ENCODE peak calls at places on chromosomes 1 and 21, in nine cellular contexts. One of them, this sample, is unnamed. For H3K27me3, the result is how much of the 10 kb centered on the place peaks cover.

GRCh38 chr1:208211901-208212843 is 32.0 kb downstream of the PLXNA2 start:
- DNase-seq in stomach: no peak
- DNase-seq in body of pancreas: no peak
- DNase-seq in PC-3: no peak
- DNase-seq in hepatocyte: no peak
- DNase-seq in brain microvascular endothelial cell: no peak
- DNase-seq in adrenal gland: peak
- DNase-seq in tibial artery: no peak
- DNase-seq in IMR-90: no peak
- DNase-seq in this sample: peak

GRCh38 chr1:26164036-26164927 is 4.5 kb downstream of the C1orf232 start:
- DNase-seq in IMR-90: no peak
- DNase-seq in PC-3: peak
- DNase-seq in brain microvascular endothelial cell: no peak
- DNase-seq in body of pancreas: peak
- DNase-seq in stomach: peak
- DNase-seq in tibial artery: no peak
- DNase-seq in hepatocyte: peak
- DNase-seq in adrenal gland: no peak
- DNase-seq in this sample: peak

GRCh38 chr1:156246762-156247459 is 945 bp downstream of the PAQR6 start:
- DNase-seq in IMR-90: no peak
- DNase-seq in PC-3: no peak
- DNase-seq in tibial artery: no peak
- DNase-seq in body of pancreas: peak
- DNase-seq in brain microvascular endothelial cell: no peak
- DNase-seq in hepatocyte: no peak
- DNase-seq in stomach: peak
- DNase-seq in adrenal gland: no peak
- DNase-seq in this sample: no peak

GRCh38 chr1:157956754-157957153 is 36.7 kb upstream of the KIRREL1 start:
- DNase-seq in body of pancreas: no peak
- DNase-seq in brain microvascular endothelial cell: no peak
- DNase-seq in hepatocyte: no peak
- DNase-seq in stomach: no peak
- DNase-seq in adrenal gland: no peak
- DNase-seq in IMR-90: no peak
- DNase-seq in PC-3: no peak
- DNase-seq in tibial artery: no peak
- DNase-seq in this sample: no peak

GRCh38 chr1:247487057-247487456 is 29.2 kb upstream of the OR2B11 start:
- DNase-seq in adrenal gland: no peak
- DNase-seq in IMR-90: peak
- DNase-seq in tibial artery: no peak
- DNase-seq in PC-3: peak
- DNase-seq in stomach: no peak
- DNase-seq in body of pancreas: no peak
- DNase-seq in brain microvascular endothelial cell: peak
- DNase-seq in hepatocyte: peak
- DNase-seq in this sample: peak

GRCh38 chr1:185448591-185449186 is 131.6 kb upstream of the IVNS1ABP start:
- DNase-seq in body of pancreas: no peak
- DNase-seq in brain microvascular endothelial cell: no peak
- DNase-seq in IMR-90: peak
- DNase-seq in stomach: no peak
- DNase-seq in PC-3: no peak
- DNase-seq in tibial artery: no peak
- DNase-seq in hepatocyte: no peak
- DNase-seq in adrenal gland: no peak
- DNase-seq in this sample: no peak

GRCh38 chr1:66294692-66295384 is 239.1 kb upstream of the SGIP1 start:
- DNase-seq in hepatocyte: peak
- DNase-seq in PC-3: peak
- DNase-seq in IMR-90: peak
- DNase-seq in adrenal gland: no peak
- DNase-seq in brain microvascular endothelial cell: peak
- DNase-seq in stomach: no peak
- DNase-seq in tibial artery: no peak
- DNase-seq in body of pancreas: no peak
- DNase-seq in this sample: no peak

GRCh38 chr1:41672173-41672572 is 187.7 kb upstream of the EDN2 start:
- DNase-seq in tibial artery: no peak
- DNase-seq in body of pancreas: no peak
- DNase-seq in IMR-90: peak
- DNase-seq in adrenal gland: no peak
- DNase-seq in PC-3: peak
- DNase-seq in hepatocyte: peak
- DNase-seq in brain microvascular endothelial cell: peak
- DNase-seq in stomach: peak
- DNase-seq in this sample: no peak

GRCh38 chr1:36168538-36168937 is 12.6 kb downstream of the MAP7D1 start:
- DNase-seq in body of pancreas: no peak
- DNase-seq in IMR-90: no peak
- DNase-seq in stomach: no peak
- DNase-seq in PC-3: no peak
- DNase-seq in hepatocyte: no peak
- DNase-seq in brain microvascular endothelial cell: no peak
- DNase-seq in adrenal gland: no peak
- DNase-seq in tibial artery: no peak
- DNase-seq in this sample: peak

GRCh38 chr21:25512095-25513086 is 94.9 kb downstream of the MRPL39 start:
- DNase-seq in hepatocyte: no peak
- DNase-seq in adrenal gland: peak
- DNase-seq in PC-3: no peak
- DNase-seq in brain microvascular endothelial cell: no peak
- DNase-seq in tibial artery: peak
- DNase-seq in stomach: no peak
- DNase-seq in body of pancreas: no peak
- DNase-seq in IMR-90: no peak
- DNase-seq in this sample: no peak

GRCh38 chr1:56917356-56917755 is 48.5 kb downstream of the C8B start:
- DNase-seq in stomach: no peak
- DNase-seq in IMR-90: no peak
- DNase-seq in tibial artery: no peak
- DNase-seq in hepatocyte: no peak
- DNase-seq in body of pancreas: no peak
- DNase-seq in brain microvascular endothelial cell: no peak
- DNase-seq in PC-3: no peak
- DNase-seq in adrenal gland: no peak
- DNase-seq in this sample: no peak

GRCh38 chr1:197774691-197775281 is 494 bp downstream of the DENND1B start:
- DNase-seq in hepatocyte: peak
- DNase-seq in adrenal gland: peak
- DNase-seq in stomach: peak
- DNase-seq in body of pancreas: peak
- DNase-seq in tibial artery: peak
- DNase-seq in PC-3: peak
- DNase-seq in brain microvascular endothelial cell: no peak
- DNase-seq in IMR-90: peak
- DNase-seq in this sample: peak

GRCh38 chr1:66137235-66137634 is 344.5 kb downstream of the PDE4B start:
- DNase-seq in stomach: no peak
- DNase-seq in hepatocyte: no peak
- DNase-seq in brain microvascular endothelial cell: no peak
- DNase-seq in PC-3: no peak
- DNase-seq in tibial artery: no peak
- DNase-seq in IMR-90: peak
- DNase-seq in body of pancreas: no peak
- DNase-seq in adrenal gland: no peak
- DNase-seq in this sample: no peak

GRCh38 chr1:214473392-214473791 is 78.0 kb downstream of the PTPN14 start:
- DNase-seq in adrenal gland: no peak
- DNase-seq in body of pancreas: no peak
- DNase-seq in tibial artery: no peak
- DNase-seq in brain microvascular endothelial cell: no peak
- DNase-seq in stomach: no peak
- DNase-seq in hepatocyte: peak
- DNase-seq in PC-3: no peak
- DNase-seq in IMR-90: peak
- DNase-seq in this sample: no peak

GRCh38 chr1:178690496-178690895 is 34.5 kb upstream of the RALGPS2 start:
- DNase-seq in IMR-90: no peak
- DNase-seq in tibial artery: no peak
- DNase-seq in stomach: no peak
- DNase-seq in hepatocyte: no peak
- DNase-seq in adrenal gland: no peak
- DNase-seq in PC-3: no peak
- DNase-seq in body of pancreas: no peak
- DNase-seq in brain microvascular endothelial cell: no peak
- DNase-seq in this sample: no peak

GRCh38 chr1:154418062-154418897 is 13.1 kb downstream of the IL6R start:
- DNase-seq in adrenal gland: peak
- DNase-seq in tibial artery: peak
- DNase-seq in IMR-90: no peak
- DNase-seq in hepatocyte: peak
- DNase-seq in body of pancreas: peak
- DNase-seq in brain microvascular endothelial cell: no peak
- DNase-seq in PC-3: peak
- DNase-seq in stomach: peak
- DNase-seq in this sample: no peak

GRCh38 chr1:151009206-151009587 is 948 bp downstream of the PRUNE1 start:
- DNase-seq in tibial artery: no peak
- DNase-seq in hepatocyte: no peak
- DNase-seq in brain microvascular endothelial cell: peak
- DNase-seq in body of pancreas: no peak
- DNase-seq in PC-3: no peak
- DNase-seq in stomach: no peak
- DNase-seq in adrenal gland: no peak
- DNase-seq in IMR-90: peak
- DNase-seq in this sample: no peak

GRCh38 chr1:248047008-248047407 is 372 bp downstream of the OR2L3 start:
- DNase-seq in IMR-90: no peak
- DNase-seq in tibial artery: no peak
- DNase-seq in adrenal gland: no peak
- DNase-seq in hepatocyte: no peak
- DNase-seq in brain microvascular endothelial cell: no peak
- DNase-seq in stomach: no peak
- DNase-seq in body of pancreas: no peak
- DNase-seq in PC-3: peak
- DNase-seq in this sample: no peak

DNA sequence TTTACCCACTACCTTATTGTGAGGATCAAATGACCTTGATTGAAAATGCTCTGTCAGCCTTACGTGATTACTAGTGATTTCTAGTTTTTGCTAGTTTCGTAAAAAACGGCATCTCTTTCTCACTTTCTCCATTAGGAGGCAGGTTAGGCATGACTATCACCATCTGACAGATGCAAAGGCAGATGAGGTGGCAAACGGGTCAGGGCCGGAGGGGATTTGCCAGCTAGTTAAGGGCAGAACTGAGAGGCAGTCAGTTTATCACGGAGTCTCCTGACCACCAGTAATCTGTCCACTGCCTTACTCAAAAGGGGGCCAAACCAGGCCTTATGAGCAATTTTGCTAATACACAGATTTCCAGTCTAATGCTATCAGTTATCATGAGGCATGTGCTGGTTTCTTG is 159.3 kb downstream of the TSEN15 start:
- DNase-seq in stomach: no peak
- DNase-seq in IMR-90: no peak
- DNase-seq in PC-3: no peak
- DNase-seq in body of pancreas: no peak
- DNase-seq in tibial artery: no peak
- DNase-seq in brain microvascular endothelial cell: no peak
- DNase-seq in adrenal gland: peak
- DNase-seq in hepatocyte: no peak
- DNase-seq in this sample: no peak
- H3K4me3 ChIP-seq in stomach: no peak
- H3K4me3 ChIP-seq in IMR-90: no peak
- H3K4me3 ChIP-seq in PC-3: no peak
- H3K4me3 ChIP-seq in body of pancreas: no peak
- H3K4me3 ChIP-seq in tibial artery: no peak
- H3K4me3 ChIP-seq in brain microvascular endothelial cell: no peak
- H3K4me3 ChIP-seq in adrenal gland: no peak
- H3K4me3 ChIP-seq in hepatocyte: no peak
- H3K4me3 ChIP-seq in this sample: no peak

GRCh38 chr1:4820543-4820942 is 166.1 kb downstream of the AJAP1 start:
- DNase-seq in IMR-90: no peak
- DNase-seq in body of pancreas: no peak
- DNase-seq in brain microvascular endothelial cell: no peak
- DNase-seq in stomach: no peak
- DNase-seq in tibial artery: no peak
- DNase-seq in hepatocyte: no peak
- DNase-seq in PC-3: no peak
- DNase-seq in adrenal gland: no peak
- DNase-seq in this sample: no peak

GRCh38 chr1:4830756-4831155 is 176.3 kb downstream of the AJAP1 start:
- DNase-seq in IMR-90: no peak
- DNase-seq in adrenal gland: no peak
- DNase-seq in body of pancreas: no peak
- DNase-seq in hepatocyte: no peak
- DNase-seq in brain microvascular endothelial cell: no peak
- DNase-seq in tibial artery: no peak
- DNase-seq in PC-3: no peak
- DNase-seq in stomach: no peak
- DNase-seq in this sample: no peak

GRCh38 chr1:4825841-4826450 is 171.5 kb downstream of the AJAP1 start:
- DNase-seq in brain microvascular endothelial cell: peak
- DNase-seq in stomach: no peak
- DNase-seq in tibial artery: no peak
- DNase-seq in body of pancreas: no peak
- DNase-seq in PC-3: peak
- DNase-seq in adrenal gland: no peak
- DNase-seq in hepatocyte: peak
- DNase-seq in IMR-90: no peak
- DNase-seq in this sample: no peak
- TF ChIP-seq CTCF in brain microvascular endothelial cell: peak
- TF ChIP-seq CTCF in stomach: no peak
- TF ChIP-seq CTCF in tibial artery: no peak
- TF ChIP-seq CTCF in body of pancreas: no peak
- TF ChIP-seq CTCF in PC-3: peak
- TF ChIP-seq CTCF in adrenal gland: peak
- TF ChIP-seq CTCF in hepatocyte: peak
- TF ChIP-seq CTCF in IMR-90: no peak
- TF ChIP-seq CTCF in this sample: peak

DNA sequence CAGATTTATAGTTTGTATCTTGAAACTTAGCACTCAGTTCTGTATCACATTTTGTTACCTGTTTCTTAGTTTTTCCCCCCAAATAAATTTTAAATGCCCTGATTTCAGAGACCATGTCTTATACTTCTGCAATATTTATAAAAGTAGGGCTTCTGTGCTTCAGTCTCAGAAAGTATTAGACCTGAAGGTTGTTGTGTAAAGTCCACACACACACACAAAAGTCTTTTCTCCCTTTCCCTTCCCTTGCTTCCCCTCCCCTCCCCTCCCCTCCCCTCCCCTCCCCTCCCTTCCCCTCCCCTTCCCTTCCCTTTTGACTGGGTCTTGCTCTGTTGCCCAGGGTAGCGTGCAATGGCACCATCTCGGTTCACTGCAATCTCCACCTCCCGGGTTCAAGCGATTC is 41.0 kb upstream of the KCNK1 start:
- DNase-seq in IMR-90: no peak
- DNase-seq in brain microvascular endothelial cell: no peak
- DNase-seq in PC-3: no peak
- DNase-seq in adrenal gland: no peak
- DNase-seq in body of pancreas: no peak
- DNase-seq in hepatocyte: no peak
- DNase-seq in tibial artery: no peak
- DNase-seq in stomach: no peak
- DNase-seq in this sample: no peak
- H3K27me3 ChIP-seq in IMR-90: under half
- H3K27me3 ChIP-seq in brain microvascular endothelial cell: under half
- H3K27me3 ChIP-seq in PC-3: under half
- H3K27me3 ChIP-seq in adrenal gland: under half
- H3K27me3 ChIP-seq in body of pancreas: under half
- H3K27me3 ChIP-seq in hepatocyte: under half
- H3K27me3 ChIP-seq in tibial artery: under half
- H3K27me3 ChIP-seq in stomach: under half
- H3K27me3 ChIP-seq in this sample: under half

GRCh38 chr1:230270185-230270939 is 155.8 kb downstream of the PGBD5 start:
- DNase-seq in PC-3: no peak
- DNase-seq in stomach: no peak
- DNase-seq in brain microvascular endothelial cell: peak
- DNase-seq in body of pancreas: no peak
- DNase-seq in adrenal gland: peak
- DNase-seq in hepatocyte: no peak
- DNase-seq in IMR-90: peak
- DNase-seq in tibial artery: no peak
- DNase-seq in this sample: no peak
- H3K4me3 ChIP-seq in PC-3: no peak
- H3K4me3 ChIP-seq in stomach: no peak
- H3K4me3 ChIP-seq in brain microvascular endothelial cell: no peak
- H3K4me3 ChIP-seq in body of pancreas: no peak
- H3K4me3 ChIP-seq in adrenal gland: no peak
- H3K4me3 ChIP-seq in hepatocyte: no peak
- H3K4me3 ChIP-seq in IMR-90: no peak
- H3K4me3 ChIP-seq in tibial artery: no peak
- H3K4me3 ChIP-seq in this sample: no peak

This sample was measured in cardiac muscle cell.